ENCODE peak calls at places on chromosomes 16 and 17, in eight cellular contexts. O is brain microvascular endothelial cell, H is natural killer cell, T is NB4, L is astrocyte of the spinal cord, E is retinal pigment epithelial cell, K is MM.1S, I is cardiac fibroblast. F is an unnamed sample.
A peak's percentile ranks its signal among the peaks of the same experiment; 100 is the strongest.

GRCh38 chr16:85380905-85381737 is 232.0 kb upstream of the GSE1 start:
- DNase-seq in O (no peak), H (no peak), T (peak; percentile 84), L (no peak), E (no peak), K (no peak), I (no peak), F (no peak)

GRCh38 chr16:75043175-75043937 is 44.5 kb downstream of the ZNRF1 start:
- DNase-seq in O (no peak), H (no peak), T (peak; percentile 45), L (peak; percentile 24), E (no peak), K (no peak), I (peak; percentile 53), F (no peak)

GRCh38 chr16:15765880-15766279 is 90.9 kb downstream of the MYH11 start:
- DNase-seq in O (peak; percentile 45), H (no peak), T (peak; percentile 84), L (no peak), E (no peak), K (peak; percentile 64), I (peak; percentile 42), F (no peak)

GRCh38 chr17:77445908-77446535 is 305.3 kb downstream of the SEC14L1 start:
- DNase-seq in O (peak; percentile 45), H (no peak), T (peak; percentile 85), L (no peak), E (no peak), K (peak; percentile 70), I (peak; percentile 74), F (no peak)

GRCh38 chr16:87723224-87723619 is 42.6 kb downstream of the KLHDC4 start:
- DNase-seq in O (peak; percentile 92), H (peak; percentile 50), T (no peak), L (peak; percentile 76), E (peak; percentile 96), K (no peak), I (peak; percentile 79), F (no peak)

GRCh38 chr17:263773-264172 is 82.3 kb upstream of the DOC2B start:
- DNase-seq in O (no peak), H (no peak), T (no peak), L (no peak), E (no peak), K (no peak), I (no peak), F (no peak)

GRCh38 chr16:71557954-71558582 is 18.8 kb downstream of the TAT start:
- DNase-seq in O (no peak), H (no peak), T (no peak), L (no peak), E (no peak), K (no peak), I (no peak), F (no peak)

GRCh38 chr17:31532526-31532925 is 141.1 kb downstream of the RAB11FIP4 start:
- DNase-seq in O (no peak), H (no peak), T (no peak), L (no peak), E (no peak), K (no peak), I (no peak), F (no peak)

GRCh38 chr17:42311240-42312034 is 23.1 kb downstream of the STAT5A start:
- DNase-seq in O (no peak), H (no peak), T (peak; percentile 96), L (peak; percentile 68), E (peak; percentile 82), K (no peak), I (peak; percentile 97), F (no peak)

GRCh38 chr17:68095205-68095811 is 59.8 kb downstream of the KPNA2 start:
- DNase-seq in O (no peak), H (no peak), T (no peak), L (no peak), E (no peak), K (no peak), I (no peak), F (no peak)

GRCh38 chr17:48487221-48487620 is 43.6 kb downstream of the HOXB1 start:
- DNase-seq in O (no peak), H (no peak), T (no peak), L (no peak), E (no peak), K (no peak), I (no peak), F (no peak)

GRCh38 chr16:30136971-30137601 is 14.1 kb upstream of the MAPK3 start:
- DNase-seq in O (no peak), H (no peak), T (peak; percentile 45), L (no peak), E (no peak), K (no peak), I (no peak), F (no peak)

GRCh38 chr17:72751746-72752145 is 340.7 kb downstream of the SLC39A11 start:
- DNase-seq in O (no peak), H (no peak), T (no peak), L (no peak), E (no peak), K (no peak), I (no peak), F (no peak)

GRCh38 chr17:30600830-30601494 is 123.8 kb downstream of the GOSR1 start:
- DNase-seq in O (no peak), H (no peak), T (peak; percentile 52), L (peak; percentile 22), E (peak; percentile 8), K (peak; percentile 18), I (no peak), F (no peak)

GRCh38 chr16:10949424-10949970 is 5.1 kb downstream of the CLEC16A start:
- DNase-seq in O (no peak), H (no peak), T (peak; percentile 95), L (peak; percentile 68), E (no peak), K (no peak), I (peak; percentile 36), F (no peak)

DNA sequence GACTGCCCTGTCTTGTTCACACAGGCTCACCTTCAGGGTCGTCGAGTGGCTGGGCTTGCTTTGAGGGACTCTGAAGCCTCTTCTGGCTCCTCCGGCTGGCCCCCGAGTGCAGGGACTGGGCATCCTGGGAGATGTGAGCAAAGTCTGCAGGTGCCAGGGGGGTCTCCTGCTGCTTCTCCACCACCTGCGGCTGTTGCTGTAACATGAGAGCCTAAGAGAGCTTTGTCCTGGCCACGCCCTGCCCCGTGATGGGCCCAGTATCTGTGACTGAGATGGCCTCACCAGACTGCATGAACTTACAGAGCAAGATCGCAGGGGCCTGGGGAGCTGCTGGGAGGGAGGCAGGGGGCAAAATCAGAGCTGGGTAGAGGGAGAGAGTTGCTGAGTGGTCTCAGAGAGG is 12.5 kb downstream of the ERN2 start:
- DNase-seq in O (no peak), H (no peak), T (no peak), L (no peak), E (no peak), K (no peak), I (no peak), F (no peak)
- TF ChIP-seq CTCF in O (no peak), H (no peak), T (no peak), L (no peak), E (no peak), K (no peak), I (no peak), F (no peak)

DNA sequence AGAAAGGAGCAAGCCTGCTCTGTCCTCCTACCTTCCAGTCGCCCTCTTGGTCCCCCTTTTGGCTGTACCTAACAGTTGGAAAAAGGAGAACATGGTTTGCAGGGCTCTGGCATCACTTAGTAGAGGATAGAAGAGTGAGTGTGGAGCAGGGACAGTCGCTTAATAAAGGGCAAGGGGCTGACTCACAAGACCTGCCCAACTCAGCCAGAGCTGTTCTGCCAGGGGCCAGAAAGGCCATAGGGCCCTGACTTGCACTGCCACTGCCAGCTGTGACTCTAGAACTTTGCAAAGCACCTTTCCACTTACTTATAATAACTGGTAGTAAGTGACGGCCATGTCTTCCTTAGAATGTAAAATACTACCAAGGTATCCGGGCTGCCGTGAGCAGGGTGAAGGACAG is 13.5 kb downstream of the PRMT7 start:
- DNase-seq in O (no peak), H (no peak), T (no peak), L (no peak), E (no peak), K (no peak), I (no peak), F (no peak)
- TF ChIP-seq CTCF in O (no peak), H (no peak), T (no peak), L (no peak), E (no peak), K (no peak), I (no peak), F (no peak)

GRCh38 chr17:57956311-57957119 is 1.3 kb upstream of the CUEDC1 start:
- DNase-seq in O (no peak), H (peak; percentile 39), T (peak; percentile 43), L (no peak), E (no peak), K (peak; percentile 80), I (no peak), F (no peak)

GRCh38 chr17:57954421-57955182 is 610 bp downstream of the CUEDC1 start:
- DNase-seq in O (no peak), H (no peak), T (no peak), L (peak; percentile 55), E (no peak), K (no peak), I (peak; percentile 69), F (no peak)

GRCh38 chr17:57957120-57957850 is 2.1 kb upstream of the CUEDC1 start:
- DNase-seq in O (no peak), H (no peak), T (no peak), L (no peak), E (no peak), K (no peak), I (no peak), F (no peak)

GRCh38 chr17:57953703-57954420 is 1.4 kb downstream of the CUEDC1 start:
- DNase-seq in O (no peak), H (no peak), T (no peak), L (no peak), E (no peak), K (no peak), I (no peak), F (no peak)

GRCh38 chr17:57955183-57955952 is at the start of gene CUEDC1:
- DNase-seq in O (peak; percentile 41), H (peak; percentile 60), T (peak; percentile 58), L (peak; percentile 47), E (no peak), K (peak; percentile 58), I (peak; percentile 71), F (peak; percentile 75)
- TF ChIP-seq CTCF in O (peak; percentile 42), H (peak; percentile 17), T (no peak), L (peak; percentile 30), E (peak; percentile 19), K (no peak), I (peak; percentile 1), F (peak; percentile 49)

GRCh38 chr17:81551458-81552243 is 502 bp downstream of the FAAP100 start:
- DNase-seq in O (no peak), H (no peak), T (peak; percentile 26), L (no peak), E (no peak), K (peak; percentile 19), I (no peak), F (no peak)

GRCh38 chr17:81550830-81551457 is 1.2 kb downstream of the FAAP100 start:
- DNase-seq in O (no peak), H (no peak), T (no peak), L (no peak), E (no peak), K (no peak), I (no peak), F (no peak)

GRCh38 chr17:81553616-81554181 is 1.5 kb upstream of the FAAP100 start:
- DNase-seq in O (peak; percentile 88), H (no peak), T (peak; percentile 67), L (peak; percentile 94), E (peak; percentile 81), K (no peak), I (peak; percentile 93), F (no peak)

GRCh38 chr17:81552244-81553017 is at the start of gene FAAP100:
- DNase-seq in O (peak; percentile 48), H (peak; percentile 84), T (peak; percentile 88), L (peak; percentile 80), E (no peak), K (peak; percentile 84), I (peak; percentile 81), F (peak; percentile 72)

GRCh38 chr17:81553018-81553615 is 964 bp upstream of the FAAP100 start:
- DNase-seq in O (peak; percentile 58), H (peak; percentile 55), T (peak; percentile 95), L (peak; percentile 83), E (peak; percentile 51), K (peak; percentile 94), I (peak; percentile 84), F (no peak)
- TF ChIP-seq CTCF in O (no peak), H (peak; percentile 21), T (no peak), L (peak; percentile 9), E (peak; percentile 12), K (peak; percentile 37), I (no peak), F (no peak)

F was measured in progenitor cell of endocrine pancreas.